ENCODE peak calls at places on chromosomes 1 and 21, in six cellular contexts. J, Z, D, C, O and W are unnamed samples.

GRCh38 chr1:99173900-99174299 is 90.4 kb upstream of the PLPPR4 start:
- DNase-seq in J (no peak), Z (no peak), D (peak; percentile 3), C (no peak), O (no peak), W (no peak)

GRCh38 chr1:62589321-62589720 is 8.0 kb upstream of the ANGPTL3 start:
- DNase-seq in J (peak; percentile 78), Z (no peak), D (no peak), C (no peak), O (no peak), W (no peak)

GRCh38 chr1:77313491-77313890 is 31.7 kb downstream of the AK5 start:
- DNase-seq in J (peak; percentile 15), Z (peak; percentile 58), D (peak; percentile 84), C (peak; percentile 28), O (peak; percentile 17), W (peak; percentile 76)

GRCh38 chr1:157357111-157357510 is 195.2 kb downstream of the FCRL5 start:
- DNase-seq in J (no peak), Z (no peak), D (no peak), C (no peak), O (no peak), W (no peak)

GRCh38 chr1:81582467-81582986 is 218.2 kb upstream of the ADGRL2 start:
- DNase-seq in J (peak; percentile 30), Z (no peak), D (no peak), C (peak; percentile 17), O (no peak), W (no peak)

GRCh38 chr21:46022551-46023107 is 41.1 kb downstream of the COL6A1 start:
- DNase-seq in J (no peak), Z (no peak), D (peak; percentile 25), C (no peak), O (no peak), W (peak; percentile 33)

GRCh38 chr1:23709229-23709628 is 17.6 kb downstream of the RPL11 start:
- DNase-seq in J (no peak), Z (no peak), D (no peak), C (no peak), O (no peak), W (no peak)

GRCh38 chr21:44762221-44763049 is 39.2 kb downstream of the UBE2G2 start:
- DNase-seq in J (no peak), Z (no peak), D (no peak), C (no peak), O (no peak), W (no peak)

GRCh38 chr1:40898434-40898900 is 36.3 kb upstream of the CITED4 start:
- DNase-seq in J (peak; percentile 49), Z (no peak), D (no peak), C (peak; percentile 70), O (no peak), W (peak; percentile 7)

GRCh38 chr1:10901091-10901893 is 104.8 kb upstream of the CASZ1 start:
- DNase-seq in J (no peak), Z (no peak), D (no peak), C (no peak), O (no peak), W (no peak)

GRCh38 chr1:6424000-6424565 is 493 bp upstream of the ESPN start:
- DNase-seq in J (no peak), Z (no peak), D (no peak), C (no peak), O (no peak), W (no peak)

GRCh38 chr1:152002960-152003359 is 9.3 kb upstream of the S100A10 start:
- DNase-seq in J (no peak), Z (no peak), D (no peak), C (no peak), O (no peak), W (no peak)

GRCh38 chr1:11298390-11299224 is 25.6 kb downstream of the UBIAD1 start:
- DNase-seq in J (no peak), Z (no peak), D (no peak), C (no peak), O (no peak), W (no peak)

GRCh38 chr1:147556643-147557042 is 15.3 kb downstream of the BCL9 start:
- DNase-seq in J (no peak), Z (no peak), D (no peak), C (no peak), O (no peak), W (no peak)

GRCh38 chr1:36482724-36483388 is at the start of gene CSF3R:
- DNase-seq in J (no peak), Z (no peak), D (no peak), C (no peak), O (no peak), W (no peak)

GRCh38 chr1:187051618-187052232 is 223.0 kb downstream of the PLA2G4A start:
- DNase-seq in J (peak; percentile 58), Z (no peak), D (peak; percentile 61), C (peak; percentile 40), O (peak; percentile 42), W (no peak)

GRCh38 chr1:8598060-8598724 is 219.2 kb downstream of the RERE start:
- DNase-seq in J (peak; percentile 78), Z (no peak), D (peak; percentile 57), C (peak; percentile 47), O (no peak), W (no peak)

GRCh38 chr1:218366322-218367052 is 21.4 kb downstream of the TGFB2 start:
- DNase-seq in J (peak; percentile 55), Z (no peak), D (no peak), C (no peak), O (no peak), W (no peak)

GRCh38 chr1:19437911-19438310 is 47.4 kb downstream of the CAPZB start:
- DNase-seq in J (peak; percentile 48), Z (no peak), D (no peak), C (peak; percentile 75), O (no peak), W (no peak)

GRCh38 chr1:155974208-155975165 is 3.9 kb downstream of the ARHGEF2 start:
- DNase-seq in J (no peak), Z (no peak), D (no peak), C (no peak), O (no peak), W (no peak)

GRCh38 chr1:62597281-62597680 is at the start of gene ANGPTL3:
- DNase-seq in J (no peak), Z (no peak), D (no peak), C (no peak), O (no peak), W (no peak)

GRCh38 chr1:199403421-199404116 is 623.9 kb upstream of the NR5A2 start:
- DNase-seq in J (peak; percentile 85), Z (no peak), D (no peak), C (peak; percentile 8), O (no peak), W (no peak)

GRCh38 chr1:118304722-118305344 is 119.8 kb upstream of the SPAG17 start:
- DNase-seq in J (no peak), Z (no peak), D (peak; percentile 51), C (no peak), O (peak; percentile 24), W (no peak)

GRCh38 chr1:89993541-89993940 is 1.4 kb upstream of the ZNF326 start:
- DNase-seq in J (no peak), Z (no peak), D (no peak), C (no peak), O (no peak), W (no peak)

GRCh38 chr1:89995595-89996397 is 886 bp downstream of the ZNF326 start:
- DNase-seq in J (no peak), Z (no peak), D (peak; percentile 70), C (peak; percentile 65), O (no peak), W (no peak)

GRCh38 chr1:89996415-89997110 is 1.7 kb downstream of the ZNF326 start:
- DNase-seq in J (no peak), Z (no peak), D (no peak), C (no peak), O (no peak), W (no peak)

GRCh38 chr1:89994231-89994804 is 592 bp upstream of the ZNF326 start:
- DNase-seq in J (no peak), Z (no peak), D (peak; percentile 7), C (no peak), O (no peak), W (no peak)

DNA sequence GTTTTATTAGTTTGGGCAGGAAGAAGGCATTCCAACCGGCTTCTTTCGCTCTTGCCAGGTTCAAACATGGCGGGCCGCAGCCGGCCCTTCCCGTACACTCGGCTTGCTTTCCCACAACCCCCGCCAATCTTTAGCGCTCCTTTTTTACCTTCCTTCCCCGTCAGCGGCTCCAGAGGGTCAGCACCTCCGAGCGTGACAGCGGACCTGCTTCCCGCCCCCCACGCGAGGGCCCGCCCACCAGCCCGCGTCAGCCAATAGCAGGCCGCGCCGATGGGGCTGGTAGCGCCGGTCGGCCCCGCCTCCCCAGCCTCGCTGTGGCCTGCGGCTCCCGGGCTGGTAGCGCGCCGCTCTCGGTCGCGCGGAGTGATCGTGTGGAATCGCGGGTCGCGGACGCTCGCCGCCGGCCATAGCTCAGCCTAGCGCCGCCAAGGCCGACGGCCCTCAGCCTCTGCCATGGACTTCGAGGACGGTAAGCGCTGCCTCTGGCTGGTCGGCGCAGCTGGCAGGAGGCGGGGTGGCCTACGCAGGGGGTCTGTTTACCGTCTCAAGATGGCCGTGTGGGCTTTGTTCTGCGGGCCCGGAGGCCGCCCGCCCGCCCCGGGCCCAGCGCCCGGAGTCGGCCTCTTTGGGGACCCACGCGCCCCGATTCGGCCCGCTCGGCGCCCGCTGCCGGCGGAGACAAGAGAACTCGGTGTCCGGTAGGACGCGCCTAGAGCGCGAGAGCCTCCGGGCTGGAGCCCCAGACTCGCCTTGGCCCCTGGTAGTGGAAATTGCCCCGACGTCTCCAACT is at the start of gene ZNF326:
- DNase-seq in J (peak; percentile 97), Z (peak; percentile 89), D (peak; percentile 99), C (peak; percentile 97), O (peak; percentile 96), W (peak; percentile 98)
- H4K8ac ChIP-seq in J (peak within 1 kb of the TSS; percentile 92), Z (peak within 1 kb of the TSS; percentile 98), D (peak within 1 kb of the TSS; percentile 91), C (peak within 1 kb of the TSS; percentile 96), O (peak within 1 kb of the TSS; percentile 83), W (no peak within 1 kb of the TSS)

DNA sequence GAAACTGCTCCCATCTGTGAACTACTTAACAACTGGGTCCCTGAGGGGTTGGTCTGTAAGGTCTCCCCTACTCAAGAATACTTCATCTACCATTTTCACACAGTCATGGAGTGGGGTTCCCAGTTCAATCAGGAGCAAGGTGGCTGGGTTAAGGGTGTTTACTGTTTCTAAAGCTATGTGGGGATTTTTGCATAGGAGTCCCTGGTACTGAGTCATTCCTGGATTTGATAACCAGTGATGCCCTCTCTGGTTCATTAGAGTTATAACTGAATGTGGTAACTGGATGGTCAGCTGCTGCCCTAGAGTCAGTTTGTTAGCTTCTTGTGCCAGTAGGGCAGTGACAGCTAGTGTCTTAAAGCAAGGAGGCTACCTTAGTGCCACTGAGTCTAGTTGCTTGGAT is 29.4 kb upstream of the KCNJ15 start:
- DNase-seq in J (peak; percentile 11), Z (no peak), D (no peak), C (no peak), O (no peak), W (no peak)
- H2AK5ac ChIP-seq in J (no peak overlapping the region), Z (no peak overlapping the region), D (no peak overlapping the region), C (peak overlapping the region; percentile 70), O (no peak overlapping the region), W (no peak overlapping the region)

GRCh38 chr1:231124746-231125145 is 37.1 kb upstream of the TRIM67 start:
- DNase-seq in J (no peak), Z (no peak), D (no peak), C (no peak), O (no peak), W (no peak)
- H2BK120ac ChIP-seq in J (no peak overlapping the region), Z (no peak overlapping the region), D (no peak overlapping the region), C (no peak overlapping the region), O (no peak overlapping the region), W (no peak overlapping the region)

DNA sequence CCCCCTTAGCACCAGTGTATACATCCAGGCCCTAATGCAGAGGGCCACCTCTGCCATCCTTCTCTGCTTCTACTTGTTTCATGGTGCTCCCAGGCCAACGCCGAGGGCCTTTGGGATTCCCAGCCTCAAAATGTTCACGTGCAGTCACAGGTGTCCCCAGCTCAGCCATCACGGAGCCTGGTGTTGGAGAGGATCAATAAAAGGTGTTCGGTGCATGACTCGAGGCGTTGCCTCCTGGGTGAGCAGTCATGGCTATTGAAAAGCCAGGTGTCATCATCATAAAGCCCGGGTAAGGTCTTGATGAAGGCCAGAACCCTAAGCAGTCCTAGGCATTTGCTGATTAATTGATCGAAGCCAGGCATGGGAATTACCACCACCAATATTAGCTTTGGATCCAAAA is 76.1 kb downstream of the ABCA4 start:
- DNase-seq in J (no peak), Z (no peak), D (no peak), C (no peak), O (no peak), W (no peak)
- H4K8ac ChIP-seq in J (peak overlapping the region; percentile 19), Z (no peak overlapping the region), D (no peak overlapping the region), C (no peak overlapping the region), O (no peak overlapping the region), W (no peak overlapping the region)